ENCODE peak calls at places on chromosomes 1 and 21, in eight cellular contexts. E, B, M, G, K, D, O and Y are unnamed samples.

GRCh38 chr1:167797005-167797404 is 75.2 kb downstream of the MPZL1 start:
- DNase-seq in E (peak; percentile 87), B (no peak), M (peak; percentile 97), G (peak; percentile 98), K (peak; percentile 98), D (no peak), O (no peak), Y (peak; percentile 93)

GRCh38 chr1:118159578-118159977 is 25.4 kb downstream of the SPAG17 start:
- DNase-seq in E (no peak), B (no peak), M (peak; percentile 13), G (no peak), K (no peak), D (no peak), O (no peak), Y (no peak)

GRCh38 chr21:24870633-24871032 is 736.6 kb downstream of the MRPL39 start:
- DNase-seq in E (no peak), B (no peak), M (no peak), G (no peak), K (no peak), D (no peak), O (no peak), Y (no peak)

GRCh38 chr1:62725981-62726588 is 37.9 kb upstream of the DOCK7 start:
- DNase-seq in E (no peak), B (no peak), M (no peak), G (no peak), K (no peak), D (no peak), O (no peak), Y (no peak)

GRCh38 chr1:33439662-33440061 is 8.8 kb upstream of the PHC2 start:
- DNase-seq in E (no peak), B (no peak), M (no peak), G (no peak), K (no peak), D (no peak), O (no peak), Y (no peak)

GRCh38 chr1:100710881-100711660 is 8.5 kb upstream of the VCAM1 start:
- DNase-seq in E (no peak), B (no peak), M (no peak), G (peak; percentile 23), K (peak; percentile 13), D (no peak), O (no peak), Y (peak; percentile 44)

GRCh38 chr1:54001620-54002019 is 16.4 kb downstream of the LDLRAD1 start:
- DNase-seq in E (no peak), B (no peak), M (no peak), G (no peak), K (no peak), D (no peak), O (no peak), Y (no peak)

GRCh38 chr1:228366062-228366850 is 40.4 kb downstream of the TRIM11 start:
- DNase-seq in E (no peak), B (no peak), M (no peak), G (no peak), K (no peak), D (no peak), O (no peak), Y (no peak)

GRCh38 chr1:21251773-21252471 is 38.3 kb downstream of the ECE1 start:
- DNase-seq in E (peak; percentile 92), B (no peak), M (peak; percentile 81), G (peak; percentile 87), K (peak; percentile 94), D (no peak), O (no peak), Y (peak; percentile 74)

GRCh38 chr1:37865348-37866119 is 6.1 kb upstream of the MTF1 start:
- DNase-seq in E (peak; percentile 87), B (no peak), M (no peak), G (no peak), K (peak; percentile 45), D (no peak), O (no peak), Y (no peak)

GRCh38 chr21:38914531-38915385 is 109.0 kb downstream of the ETS2 start:
- DNase-seq in E (no peak), B (no peak), M (no peak), G (no peak), K (no peak), D (no peak), O (no peak), Y (no peak)

GRCh38 chr21:31660134-31660565 is 657 bp downstream of the SOD1 start:
- DNase-seq in E (peak; percentile 36), B (no peak), M (no peak), G (peak; percentile 19), K (no peak), D (peak; percentile 47), O (peak; percentile 43), Y (no peak)

GRCh38 chr1:185260611-185261010 is 56.4 kb downstream of the IVNS1ABP start:
- DNase-seq in E (no peak), B (no peak), M (no peak), G (no peak), K (no peak), D (no peak), O (no peak), Y (no peak)

GRCh38 chr21:28615276-28615675 is 377.4 kb downstream of the LTN1 start:
- DNase-seq in E (no peak), B (no peak), M (no peak), G (peak; percentile 72), K (no peak), D (no peak), O (no peak), Y (no peak)

GRCh38 chr1:226095286-226095685 is 32.8 kb downstream of the H3-3A start:
- DNase-seq in E (no peak), B (no peak), M (no peak), G (no peak), K (no peak), D (no peak), O (no peak), Y (no peak)

GRCh38 chr1:1099506-1100183 is 16.2 kb downstream of the C1orf159 start:
- DNase-seq in E (no peak), B (no peak), M (no peak), G (no peak), K (no peak), D (no peak), O (no peak), Y (no peak)

GRCh38 chr1:9626201-9626608 is 25.3 kb upstream of the PIK3CD start:
- DNase-seq in E (no peak), B (peak; percentile 26), M (no peak), G (no peak), K (no peak), D (no peak), O (peak; percentile 91), Y (no peak)

GRCh38 chr1:231124746-231125145 is 37.1 kb upstream of the TRIM67 start:
- DNase-seq in E (no peak), B (no peak), M (no peak), G (no peak), K (no peak), D (no peak), O (no peak), Y (no peak)

GRCh38 chr1:60866251-60866650 is 216.1 kb upstream of the NFIA start:
- DNase-seq in E (no peak), B (no peak), M (no peak), G (no peak), K (no peak), D (no peak), O (no peak), Y (no peak)

GRCh38 chr1:94017155-94017829 is 103.7 kb downstream of the ABCA4 start:
- DNase-seq in E (no peak), B (no peak), M (no peak), G (no peak), K (no peak), D (no peak), O (no peak), Y (no peak)

GRCh38 chr21:44870748-44871495 is 2.6 kb downstream of the PTTG1IP start:
- DNase-seq in E (no peak), B (no peak), M (no peak), G (no peak), K (no peak), D (no peak), O (no peak), Y (no peak)

GRCh38 chr1:50992532-50993318 is 22.7 kb downstream of the CDKN2C start:
- DNase-seq in E (no peak), B (no peak), M (no peak), G (no peak), K (no peak), D (no peak), O (no peak), Y (no peak)

GRCh38 chr1:35406103-35406502 is 137.6 kb downstream of the ZMYM4 start:
- DNase-seq in E (no peak), B (no peak), M (no peak), G (no peak), K (no peak), D (no peak), O (no peak), Y (no peak)

GRCh38 chr1:212030936-212031528 is 4.3 kb downstream of the INTS7 start:
- DNase-seq in E (peak; percentile 60), B (no peak), M (peak; percentile 63), G (peak; percentile 83), K (peak; percentile 88), D (no peak), O (no peak), Y (peak; percentile 56)

GRCh38 chr1:91795601-91796389 is 90.2 kb downstream of the TGFBR3 start:
- DNase-seq in E (no peak), B (no peak), M (peak; percentile 63), G (peak; percentile 72), K (peak; percentile 79), D (no peak), O (no peak), Y (peak; percentile 30)

GRCh38 chr1:105779727-105780126 is 1276.7 kb upstream of the PRMT6 start:
- DNase-seq in E (no peak), B (no peak), M (no peak), G (no peak), K (no peak), D (no peak), O (no peak), Y (no peak)

GRCh38 chr21:28298251-28298672 is 694.4 kb downstream of the LTN1 start:
- DNase-seq in E (no peak), B (no peak), M (no peak), G (peak; percentile 65), K (no peak), D (no peak), O (no peak), Y (no peak)

GRCh38 chr1:223189903-223190724 is 47.1 kb upstream of the TLR5 start:
- DNase-seq in E (peak; percentile 81), B (no peak), M (peak; percentile 49), G (no peak), K (no peak), D (peak; percentile 14), O (peak; percentile 71), Y (no peak)